ENCODE peak calls at places on chromosomes 3 and 15, in four cellular contexts. Q is substantia nigra; Z is caudate nucleus; B is naive thymus-derived CD4-positive, alpha-beta T cell. F is an unnamed sample.

GRCh38 chr15:52567886-52568568 is 803 bp downstream of the ARPP19 start:
- DNase-seq in B (peak), Q (no peak), Z (no peak), F (no peak)

GRCh38 chr15:40915106-40915661 is 14.0 kb upstream of the DLL4 start:
- DNase-seq in Z (no peak), B (no peak), Q (no peak), F (no peak)

GRCh38 chr3:14371573-14372474 is 30.6 kb upstream of the SLC6A6 start:
- DNase-seq in Z (no peak), B (no peak), Q (no peak), F (peak)

GRCh38 chr15:41987246-41987924 is 15.0 kb upstream of the EHD4 start:
- DNase-seq in B (no peak), Q (no peak), Z (no peak), F (no peak)

GRCh38 chr3:9901967-9902366 is 681 bp upstream of the IL17RE start:
- DNase-seq in Q (no peak), B (no peak), Z (no peak), F (no peak)

GRCh38 chr3:38649500-38650247 is at the start of gene SCN5A:
- DNase-seq in Z (peak), B (no peak), Q (no peak), F (no peak)

GRCh38 chr3:189999718-190000117 is 121.0 kb downstream of the P3H2 start:
- DNase-seq in B (no peak), Q (no peak), Z (no peak), F (peak)

GRCh38 chr3:126663257-126663656 is 8.3 kb upstream of the TXNRD3 start:
- DNase-seq in Z (no peak), B (no peak), Q (no peak), F (no peak)

GRCh38 chr15:28955160-28955502 is 69.4 kb downstream of the APBA2 start:
- DNase-seq in Q (no peak), Z (no peak), B (no peak), F (peak)

GRCh38 chr3:112350181-112350825 is 17.3 kb downstream of the CD200 start:
- DNase-seq in Q (no peak), Z (no peak), B (no peak), F (no peak)

GRCh38 chr15:57031605-57032004 is 113.2 kb downstream of the TCF12 start:
- DNase-seq in B (no peak), Q (peak), Z (peak), F (peak)

GRCh38 chr3:123642182-123642956 is 57.5 kb upstream of the HACD2 start:
- DNase-seq in B (no peak), Z (peak), Q (peak), F (peak)

GRCh38 chr3:153210116-153210515 is 48.1 kb downstream of the RAP2B start:
- DNase-seq in Z (no peak), B (peak), Q (no peak), F (no peak)

GRCh38 chr3:162437480-162437879 is 940.9 kb downstream of the OTOL1 start:
- DNase-seq in Q (no peak), Z (no peak), B (no peak), F (peak)

GRCh38 chr15:57496946-57497944 is 94.5 kb upstream of the MYZAP start:
- DNase-seq in Z (no peak), Q (no peak), B (no peak), F (peak)

GRCh38 chr15:41822471-41822870 is 5.4 kb upstream of the JMJD7 start:
- DNase-seq in B (no peak), Q (no peak), Z (no peak), F (no peak)

GRCh38 chr3:42216820-42217416 is 49.1 kb downstream of the CCK start:
- DNase-seq in Q (no peak), Z (no peak), B (peak), F (no peak)

GRCh38 chr15:39453500-39454073 is 127.3 kb upstream of the THBS1 start:
- DNase-seq in Q (no peak), B (no peak), Z (no peak), F (no peak)

GRCh38 chr15:79887517-79887916 is 9.3 kb downstream of the MTHFS start:
- DNase-seq in Z (no peak), Q (no peak), B (no peak), F (peak)

GRCh38 chr3:29694331-29694730 is 413.5 kb downstream of the RBMS3 start:
- DNase-seq in Q (no peak), B (no peak), Z (no peak), F (no peak)

GRCh38 chr3:29696311-29696710 is 415.4 kb downstream of the RBMS3 start:
- DNase-seq in Q (no peak), Z (no peak), B (no peak), F (no peak)

GRCh38 chr3:29694783-29695182 is 413.9 kb downstream of the RBMS3 start:
- DNase-seq in Q (no peak), B (no peak), Z (no peak), F (peak)

GRCh38 chr3:29695201-29695904 is 414.5 kb downstream of the RBMS3 start:
- DNase-seq in Q (no peak), Z (no peak), B (no peak), F (peak)

GRCh38 chr3:29695905-29696238 is 415.0 kb downstream of the RBMS3 start:
- DNase-seq in Z (no peak), B (no peak), Q (no peak), F (no peak)
- H3K27ac ChIP-seq in Z (no peak), B (no peak), Q (no peak), F (peak)

DNA sequence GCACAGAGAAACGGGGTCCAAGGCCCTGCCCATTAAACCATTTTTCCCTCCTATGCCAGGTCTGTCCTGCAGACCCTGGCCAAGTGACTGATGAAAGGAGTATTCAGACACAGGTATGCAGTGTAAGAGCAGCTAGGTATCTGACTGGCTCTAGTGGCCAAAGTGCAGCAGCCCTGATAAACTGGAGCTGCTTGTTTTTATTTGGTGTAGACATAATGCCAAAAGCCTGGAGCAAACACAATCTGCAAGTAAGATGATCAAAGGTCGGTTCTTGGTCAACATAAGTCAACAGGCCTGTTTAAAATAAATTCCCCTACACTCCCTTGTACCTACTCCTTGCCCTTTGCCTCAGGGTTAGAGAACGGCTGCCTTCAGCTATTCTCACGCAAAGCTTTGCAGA is 1003.0 kb downstream of the ZPLD1 start:
- DNase-seq in B (no peak), Z (no peak), Q (no peak), F (no peak)
- H3K27ac ChIP-seq in B (no peak), Z (no peak), Q (no peak), F (no peak)

GRCh38 chr3:160694345-160694744 is 17.4 kb downstream of the ARL14 start:
- DNase-seq in Z (no peak), B (no peak), Q (no peak), F (no peak)

GRCh38 chr3:160695003-160695402 is 18.0 kb downstream of the ARL14 start:
- DNase-seq in Q (no peak), B (no peak), Z (no peak), F (no peak)

GRCh38 chr3:160691151-160691550 is 14.2 kb downstream of the ARL14 start:
- DNase-seq in B (no peak), Z (no peak), Q (no peak), F (no peak)

GRCh38 chr3:160695906-160696305 is 18.9 kb downstream of the ARL14 start:
- DNase-seq in B (no peak), Z (no peak), Q (no peak), F (peak)

GRCh38 chr3:160691962-160692361 is 15.0 kb downstream of the ARL14 start:
- DNase-seq in Z (no peak), B (no peak), Q (no peak), F (no peak)
- H3K27ac ChIP-seq in Z (no peak), B (no peak), Q (no peak), F (no peak)

DNA sequence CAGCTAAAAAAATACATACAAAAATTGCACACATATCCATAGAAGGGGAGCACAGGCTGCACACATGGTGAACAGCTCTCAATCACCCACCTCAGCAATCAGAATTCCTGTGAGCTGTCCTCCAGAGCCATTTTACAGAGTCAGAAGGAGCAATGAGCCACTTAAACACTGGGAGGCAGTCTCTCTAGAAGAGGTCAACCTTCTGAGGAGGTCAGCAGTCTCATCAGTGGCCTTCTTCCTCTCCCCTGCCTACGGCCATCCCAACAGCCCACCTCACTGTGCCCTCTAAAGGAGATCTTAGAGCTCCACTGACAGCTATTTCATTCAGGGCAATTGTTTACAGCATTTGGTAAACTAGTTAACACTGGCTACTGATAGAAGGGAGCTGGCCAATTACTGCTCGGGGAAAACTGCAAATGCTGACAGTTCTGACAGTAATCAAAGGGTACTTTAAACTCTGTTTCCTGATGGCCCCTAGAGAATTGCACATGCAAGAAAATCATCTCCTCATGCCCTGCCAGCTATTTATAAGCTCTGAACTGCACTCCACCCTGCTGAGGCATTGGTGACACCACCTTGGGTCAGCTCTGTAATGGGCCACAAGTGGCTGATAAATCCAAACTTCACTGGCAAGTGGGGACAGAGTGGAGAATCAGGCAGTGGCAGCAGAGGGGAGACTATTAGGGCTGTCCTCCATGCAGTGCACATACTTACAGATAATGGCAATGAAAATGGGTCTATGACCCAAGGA is 42.1 kb upstream of the TSPAN3 start:
- DNase-seq in Q (no peak), Z (no peak), B (no peak), F (no peak)
- H3K27ac ChIP-seq in Q (no peak), Z (no peak), B (no peak), F (no peak)

GRCh38 chr3:16910207-16910606 is 25.5 kb downstream of the PLCL2 start:
- DNase-seq in Q (no peak), Z (no peak), B (no peak), F (no peak)

GRCh38 chr3:16908878-16909277 is 24.1 kb downstream of the PLCL2 start:
- DNase-seq in Q (no peak), B (no peak), Z (no peak), F (no peak)

GRCh38 chr3:16908006-16908405 is 23.3 kb downstream of the PLCL2 start:
- DNase-seq in B (no peak), Q (no peak), Z (no peak), F (no peak)

GRCh38 chr3:16908408-16908807 is 23.7 kb downstream of the PLCL2 start:
- DNase-seq in Q (no peak), B (no peak), Z (no peak), F (no peak)

DNA sequence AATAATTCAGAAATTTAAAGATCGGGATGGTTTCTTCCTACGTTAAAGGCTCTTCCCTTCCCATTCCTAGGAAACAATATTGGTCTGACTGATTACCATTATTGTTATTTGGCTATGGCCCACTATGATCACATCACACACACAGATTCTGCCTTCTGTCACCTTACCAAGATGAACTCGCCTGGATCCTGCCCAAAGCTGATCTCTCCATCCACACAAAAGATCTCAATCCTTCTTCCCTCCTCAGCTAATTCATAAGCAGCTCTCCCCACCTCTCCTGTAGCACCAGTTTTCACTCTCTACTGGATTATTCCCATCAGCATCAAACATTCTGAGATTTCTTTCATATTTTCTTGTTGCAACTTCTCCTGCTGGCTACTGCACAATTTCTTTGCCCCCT is 25.0 kb downstream of the PLCL2 start:
- DNase-seq in Z (no peak), B (no peak), Q (no peak), F (no peak)
- H3K27ac ChIP-seq in Z (no peak), B (no peak), Q (no peak), F (no peak)

DNA sequence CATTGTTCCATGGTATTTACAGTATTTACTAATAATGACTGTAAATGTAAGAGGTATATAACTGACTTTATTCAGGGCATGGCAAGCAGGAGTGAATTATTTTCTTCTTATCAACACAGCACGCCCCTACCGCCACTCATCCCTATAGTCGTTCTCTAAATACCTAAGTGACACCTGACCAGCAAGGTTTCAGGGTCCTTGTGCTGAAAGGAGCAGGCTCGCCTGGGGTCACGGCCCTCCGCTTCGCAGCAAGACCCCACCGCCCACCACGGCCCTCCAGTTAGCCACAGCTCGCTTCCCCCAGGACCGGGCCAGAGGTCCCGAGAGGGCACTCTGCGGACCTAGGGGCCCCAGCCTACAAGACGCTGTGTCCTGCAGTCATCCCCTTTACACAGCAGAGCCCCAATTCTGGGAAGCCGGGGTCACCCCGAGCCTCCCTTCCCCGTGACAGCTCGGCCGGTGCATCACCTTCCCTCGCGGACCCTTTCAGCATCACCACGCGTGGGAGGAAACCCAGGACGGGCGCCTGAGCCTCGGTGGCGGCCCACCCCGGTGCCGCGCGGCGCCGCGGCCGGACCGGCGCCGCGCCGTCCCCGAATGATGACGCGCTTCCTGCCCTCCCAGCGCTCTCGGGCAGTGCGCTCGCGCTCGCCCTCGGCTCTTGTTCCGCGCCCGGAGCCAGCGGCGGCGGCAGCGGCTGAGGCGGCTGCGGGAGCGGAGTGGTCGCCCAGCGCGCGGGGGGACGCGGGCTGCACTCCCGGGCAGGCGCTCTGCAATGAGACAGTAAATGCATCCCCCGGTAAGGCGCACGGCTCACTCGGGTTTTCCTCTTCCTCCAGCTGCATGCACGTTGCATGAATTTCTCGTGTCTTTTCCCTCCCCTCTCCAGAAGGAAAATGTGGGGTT is 225.1 kb upstream of the C2CD4B start:
- DNase-seq in Z (peak), Q (peak), B (no peak), F (peak)
- H3K27ac ChIP-seq in Z (peak), Q (peak), B (no peak), F (peak)

DNA sequence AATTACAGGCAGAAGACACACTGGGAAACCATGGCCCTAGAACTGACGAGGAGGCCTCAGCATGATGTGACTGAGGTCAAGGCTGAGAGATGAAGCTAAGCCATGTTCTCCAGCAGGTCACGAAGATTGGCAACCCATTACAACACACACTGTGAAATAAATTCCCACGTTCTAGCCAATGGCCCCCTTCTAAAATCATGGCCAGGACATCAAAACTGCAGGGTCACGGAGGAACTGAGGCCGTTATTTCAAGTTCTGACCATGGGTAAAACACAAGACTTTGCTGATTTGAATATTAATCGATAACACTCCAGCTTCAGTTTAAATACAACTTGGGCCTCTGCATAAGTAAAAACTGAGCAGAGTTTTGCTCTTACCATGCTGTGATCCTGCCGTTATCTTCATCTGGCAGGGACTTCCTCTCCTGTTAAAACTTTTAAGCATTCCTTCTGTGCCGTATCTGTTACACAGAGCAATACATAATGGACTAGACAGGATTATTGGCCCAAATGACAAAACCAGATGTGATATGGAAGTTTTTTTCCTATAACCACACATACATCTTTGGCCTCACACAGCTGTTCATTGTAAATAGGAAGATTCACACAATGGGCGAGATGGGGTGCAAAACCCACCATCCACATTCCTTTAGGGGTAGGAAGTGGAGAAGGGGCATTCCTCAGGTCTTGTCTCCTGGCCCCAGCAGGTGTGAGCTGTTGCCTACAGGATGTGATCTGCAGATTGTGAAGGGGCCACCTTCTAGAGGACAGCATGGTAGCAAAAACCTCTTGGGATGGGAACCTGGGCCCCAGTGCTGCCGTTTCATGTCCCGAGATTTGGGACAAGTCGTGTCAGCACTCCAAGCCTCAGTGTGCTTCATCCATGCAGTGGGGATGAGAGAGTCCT is 207.4 kb downstream of the OPA1 start:
- DNase-seq in Z (no peak), B (no peak), Q (no peak), F (no peak)
- H3K27ac ChIP-seq in Z (no peak), B (no peak), Q (no peak), F (no peak)